ENCODE peak calls at places on chromosomes 16 and 17, in seven cellular contexts. P is keratinocyte, E is astrocyte of the spinal cord, V is HL-60, Q is fibroblast of lung, H is epithelial cell of esophagus, Y is adrenal gland. X is an unnamed sample.

GRCh38 chr16:58620396-58620795 is 9.2 kb downstream of the CNOT1 start:
- DNase-seq in V (no peak), P (no peak), E (no peak), Y (no peak), Q (no peak), H (no peak), X (no peak)

GRCh38 chr17:82098169-82098938 is at the start of gene FASN:
- DNase-seq in Q (peak; percentile 92), Y (peak; percentile 96), P (peak; percentile 58), E (peak; percentile 97), V (peak; percentile 93), H (peak; percentile 97), X (peak; percentile 73)

GRCh38 chr16:48435906-48436305 is 50.7 kb upstream of the SIAH1 start:
- DNase-seq in Y (peak; percentile 33), V (no peak), P (no peak), E (no peak), H (no peak), Q (no peak), X (no peak)

GRCh38 chr16:63776034-63776433 is 1345.8 kb downstream of the CDH11 start:
- DNase-seq in Y (no peak), H (no peak), V (no peak), Q (no peak), E (no peak), P (no peak), X (no peak)

GRCh38 chr16:88022076-88023042 is 71.1 kb downstream of the BANP start:
- DNase-seq in V (no peak), Q (no peak), H (no peak), E (no peak), Y (no peak), P (no peak), X (no peak)

GRCh38 chr17:22443061-22443460 is 750.7 kb downstream of the KCNJ18 start:
- DNase-seq in E (no peak), H (no peak), V (no peak), P (no peak), Y (no peak), Q (no peak), X (no peak)

GRCh38 chr16:70715113-70715711 is 29.4 kb upstream of the MTSS2 start:
- DNase-seq in H (peak; percentile 100), V (no peak), P (peak; percentile 100), Y (peak; percentile 98), E (peak; percentile 95), Q (peak; percentile 94), X (peak; percentile 99)

GRCh38 chr16:52404546-52404945 is 142.4 kb downstream of the TOX3 start:
- DNase-seq in Q (no peak), E (no peak), Y (no peak), P (no peak), H (peak; percentile 39), V (no peak), X (no peak)

GRCh38 chr16:77499373-77500285 is 64.8 kb upstream of the ADAMTS18 start:
- DNase-seq in Q (peak; percentile 71), V (no peak), P (no peak), Y (peak; percentile 38), E (peak; percentile 81), H (no peak), X (peak; percentile 11)

GRCh38 chr17:77086433-77087010 is 54.2 kb upstream of the SEC14L1 start:
- DNase-seq in H (peak; percentile 78), E (peak; percentile 75), Y (peak; percentile 94), V (peak; percentile 85), Q (peak; percentile 60), P (peak; percentile 25), X (peak; percentile 13)

GRCh38 chr16:68901910-68902309 is 58.6 kb downstream of the TANGO6 start:
- DNase-seq in Q (peak; percentile 68), Y (peak; percentile 23), P (no peak), V (no peak), E (peak; percentile 54), H (peak; percentile 47), X (peak; percentile 46)

GRCh38 chr16:69240336-69240735 is 53.4 kb downstream of the SNTB2 start:
- DNase-seq in P (no peak), E (peak; percentile 24), Y (no peak), V (no peak), Q (peak; percentile 73), H (peak; percentile 8), X (no peak)

GRCh38 chr17:67386965-67387551 is 10.0 kb downstream of the PITPNC1 start:
- DNase-seq in V (peak; percentile 50), E (peak; percentile 58), H (peak; percentile 60), Q (peak; percentile 20), P (no peak), Y (peak; percentile 36), X (no peak)

GRCh38 chr17:14301279-14301760 is 439 bp downstream of the HS3ST3B1 start:
- DNase-seq in Y (no peak), H (peak; percentile 34), Q (peak; percentile 42), E (peak; percentile 35), P (no peak), V (peak; percentile 9), X (no peak)

GRCh38 chr16:85238233-85238647 is 126.0 kb upstream of the CIBAR2 start:
- DNase-seq in H (no peak), Y (peak; percentile 52), V (no peak), Q (peak; percentile 91), P (no peak), E (peak; percentile 92), X (no peak)

GRCh38 chr17:83076930-83077329 is 2.5 kb upstream of the METRNL start:
- DNase-seq in Q (no peak), E (no peak), H (no peak), V (peak; percentile 46), P (no peak), Y (no peak), X (no peak)

GRCh38 chr17:83035722-83036121 is 43.7 kb upstream of the METRNL start:
- DNase-seq in Q (no peak), Y (no peak), P (no peak), V (no peak), E (no peak), H (no peak), X (no peak)

GRCh38 chr16:81616321-81617020 is 162.6 kb upstream of the PLCG2 start:
- DNase-seq in V (peak; percentile 64), Y (peak; percentile 66), H (no peak), Q (peak; percentile 57), P (no peak), E (peak; percentile 72), X (no peak)

GRCh38 chr17:10396529-10397163 is 23.8 kb upstream of the MYH13 start:
- DNase-seq in V (no peak), Y (no peak), Q (no peak), E (no peak), H (no peak), P (no peak), X (no peak)

GRCh38 chr17:10403589-10403988 is 18.2 kb downstream of the MYH8 start:
- DNase-seq in Y (no peak), Q (no peak), P (no peak), E (no peak), V (no peak), H (no peak), X (no peak)

GRCh38 chr17:10394201-10394887 is 21.5 kb upstream of the MYH13 start:
- DNase-seq in P (no peak), H (no peak), Q (no peak), E (no peak), Y (no peak), V (no peak), X (no peak)

GRCh38 chr17:10398352-10398751 is 23.4 kb downstream of the MYH8 start:
- DNase-seq in P (no peak), Q (no peak), E (no peak), V (no peak), H (no peak), Y (no peak), X (no peak)
- TF ChIP-seq CTCF in P (no peak), Q (no peak), E (no peak), V (no peak), H (no peak), Y (no peak), X (no peak)

GRCh38 chr17:20155258-20156195 is 146.4 kb downstream of the SPECC1 start:
- DNase-seq in P (peak; percentile 89), Y (peak; percentile 100), V (peak; percentile 85), Q (peak; percentile 99), E (peak; percentile 97), H (peak; percentile 100), X (peak; percentile 64)

GRCh38 chr17:20156196-20157077 is 147.3 kb downstream of the SPECC1 start:
- DNase-seq in E (peak; percentile 27), H (peak; percentile 90), Y (peak; percentile 56), V (no peak), Q (peak; percentile 49), P (peak; percentile 21), X (no peak)

GRCh38 chr17:20158580-20158979 is 149.4 kb downstream of the SPECC1 start:
- DNase-seq in Q (no peak), P (no peak), H (no peak), E (no peak), V (no peak), Y (peak; percentile 59), X (no peak)

GRCh38 chr17:20154601-20155000 is 145.4 kb downstream of the SPECC1 start:
- DNase-seq in V (no peak), Q (no peak), P (no peak), Y (no peak), H (peak; percentile 45), E (no peak), X (no peak)

DNA sequence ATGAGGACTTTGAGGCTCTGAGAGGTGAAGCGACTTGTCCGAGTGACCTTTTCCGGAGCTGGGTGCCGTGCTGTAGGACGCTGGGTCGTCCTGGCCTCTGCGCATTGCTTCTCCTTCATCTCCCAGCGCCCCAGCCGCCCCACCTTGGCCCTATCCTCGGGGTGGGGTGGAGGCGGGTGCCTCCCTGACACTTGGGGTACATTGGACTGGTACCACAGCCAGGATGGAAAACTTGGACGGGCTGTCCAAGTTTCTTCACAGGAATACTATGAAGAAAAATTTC is 147.9 kb downstream of the SPECC1 start:
- DNase-seq in V (no peak), Q (no peak), E (no peak), H (no peak), Y (no peak), P (no peak), X (no peak)
- H3K4me3 ChIP-seq in V (no peak overlapping the region), Q (peak overlapping the region; percentile 61), E (peak overlapping the region; percentile 59), H (peak overlapping the region; percentile 67), Y (peak overlapping the region; percentile 73), P (peak overlapping the region; percentile 95), X (peak overlapping the region; percentile 56)

GRCh38 chr16:86825631-86826030 is 247.3 kb downstream of the FOXL1 start:
- DNase-seq in H (no peak), E (no peak), Q (no peak), Y (no peak), P (no peak), V (no peak), X (no peak)

GRCh38 chr16:86824751-86825310 is 246.5 kb downstream of the FOXL1 start:
- DNase-seq in Y (no peak), H (peak; percentile 85), P (no peak), V (no peak), Q (peak; percentile 70), E (peak; percentile 84), X (no peak)

GRCh38 chr16:86821933-86822332 is 243.6 kb downstream of the FOXL1 start:
- DNase-seq in P (no peak), E (no peak), Q (no peak), V (no peak), Y (no peak), H (no peak), X (no peak)

GRCh38 chr16:86823125-86823524 is 244.8 kb downstream of the FOXL1 start:
- DNase-seq in H (no peak), E (peak; percentile 61), V (no peak), Y (no peak), P (no peak), Q (peak; percentile 81), X (no peak)

GRCh38 chr16:86823895-86824671 is 245.7 kb downstream of the FOXL1 start:
- DNase-seq in Y (no peak), H (peak; percentile 94), P (no peak), V (no peak), E (peak; percentile 98), Q (peak; percentile 99), X (peak; percentile 71)
- TF ChIP-seq CTCF in Y (no peak), H (no peak), P (no peak), V (no peak), E (no peak), Q (no peak), X (no peak)

GRCh38 chr17:75181110-75181509 is 1.6 kb downstream of the SUMO2 start:
- DNase-seq in P (no peak), E (no peak), H (no peak), Q (no peak), Y (no peak), V (no peak), X (no peak)
- H3K4me3 ChIP-seq in P (peak overlapping the region; percentile 88), E (peak overlapping the region; percentile 98), H (peak overlapping the region; percentile 96), Q (peak overlapping the region; percentile 98), Y (peak overlapping the region; percentile 100), V (peak overlapping the region; percentile 92), X (peak overlapping the region; percentile 97)